ENCODE peak calls at places on chromosomes 7 and 10, in nine cellular contexts. E is lower leg skin, F is mucosa of descending colon, V is IMR-90, B is glutamatergic neuron, Y is HFF-Myc, X is left lung, T is AG04450, Z is hepatocyte. W is an unnamed sample.

GRCh38 chr10:64733980-64734379 is 1212.8 kb downstream of the REEP3 start:
- DNase-seq in E (no peak), F (no peak), V (no peak), B (peak; percentile 14), Y (no peak), X (no peak), T (no peak), Z (peak; percentile 38), W (peak; percentile 40)

GRCh38 chr7:29080803-29081202 is 65.5 kb downstream of the CPVL start:
- DNase-seq in E (no peak), F (no peak), V (no peak), B (no peak), Y (no peak), X (no peak), T (no peak), Z (no peak), W (no peak)

GRCh38 chr10:70267161-70267933 is 16.5 kb downstream of the NPFFR1 start:
- DNase-seq in E (peak; percentile 65), F (no peak), V (peak; percentile 98), B (no peak), Y (peak; percentile 94), X (no peak), T (peak; percentile 95), Z (peak; percentile 76), W (peak; percentile 94)

GRCh38 chr7:30168800-30169584 is 34.2 kb downstream of the MTURN start:
- DNase-seq in E (no peak), F (no peak), V (peak; percentile 89), B (no peak), Y (peak; percentile 66), X (no peak), T (peak; percentile 48), Z (peak; percentile 36), W (peak; percentile 82)

GRCh38 chr7:28551311-28551710 is 139.0 kb downstream of the CREB5 start:
- DNase-seq in E (no peak), F (no peak), V (peak; percentile 52), B (no peak), Y (no peak), X (no peak), T (no peak), Z (no peak), W (no peak)

GRCh38 chr7:108088729-108089128 is 41.4 kb downstream of the LAMB4 start:
- DNase-seq in E (no peak), F (no peak), V (no peak), B (no peak), Y (no peak), X (no peak), T (no peak), Z (no peak), W (no peak)

GRCh38 chr7:77413861-77414424 is 2.2 kb downstream of the GSAP start:
- DNase-seq in E (no peak), F (no peak), V (peak; percentile 59), B (no peak), Y (no peak), X (no peak), T (no peak), Z (no peak), W (peak; percentile 46)

GRCh38 chr7:104791065-104791464 is 222.9 kb upstream of the KMT2E start:
- DNase-seq in E (no peak), F (no peak), V (no peak), B (no peak), Y (no peak), X (no peak), T (no peak), Z (no peak), W (peak; percentile 57)

GRCh38 chr7:47428052-47428779 is 153.7 kb downstream of the TNS3 start:
- DNase-seq in E (no peak), F (no peak), V (no peak), B (peak; percentile 42), Y (no peak), X (no peak), T (no peak), Z (no peak), W (no peak)

GRCh38 chr10:100004805-100005510 is 4.8 kb downstream of the DNMBP start:
- DNase-seq in E (no peak), F (no peak), V (no peak), B (no peak), Y (no peak), X (no peak), T (no peak), Z (no peak), W (no peak)

GRCh38 chr7:17523813-17524741 is 225.6 kb downstream of the AHR start:
- DNase-seq in E (peak; percentile 53), F (no peak), V (peak; percentile 63), B (no peak), Y (no peak), X (peak; percentile 68), T (no peak), Z (peak; percentile 30), W (peak; percentile 87)

GRCh38 chr7:114530074-114530611 is 115.5 kb downstream of the FOXP2 start:
- DNase-seq in E (no peak), F (no peak), V (peak; percentile 36), B (no peak), Y (peak; percentile 43), X (no peak), T (no peak), Z (peak; percentile 3), W (peak; percentile 54)

GRCh38 chr7:39406464-39406863 is 159.7 kb upstream of the YAE1 start:
- DNase-seq in E (no peak), F (no peak), V (no peak), B (no peak), Y (no peak), X (no peak), T (no peak), Z (peak; percentile 50), W (no peak)

GRCh38 chr10:32226624-32227023 is 120.3 kb downstream of the EPC1 start:
- DNase-seq in E (no peak), F (no peak), V (no peak), B (no peak), Y (no peak), X (no peak), T (no peak), Z (no peak), W (no peak)

GRCh38 chr10:102393411-102394078 is 2.0 kb upstream of the NFKB2 start:
- DNase-seq in E (no peak), F (no peak), V (no peak), B (no peak), Y (peak; percentile 50), X (no peak), T (no peak), Z (no peak), W (no peak)
- TF ChIP-seq CTCF in E (no peak), F (peak; percentile 84), V (peak; percentile 93), B (no peak), Y (peak; percentile 97), X (peak; percentile 91), T (peak; percentile 89), Z (peak; percentile 98), W (peak; percentile 91)

GRCh38 chr7:2567663-2568238 is 9.0 kb downstream of the IQCE start:
- DNase-seq in E (no peak), F (no peak), V (peak; percentile 38), B (no peak), Y (no peak), X (no peak), T (no peak), Z (peak; percentile 52), W (peak; percentile 45)
- TF ChIP-seq CTCF in E (no peak), F (no peak), V (peak; percentile 56), B (no peak), Y (peak; percentile 59), X (peak; percentile 25), T (peak; percentile 77), Z (peak; percentile 51), W (peak; percentile 73)

DNA sequence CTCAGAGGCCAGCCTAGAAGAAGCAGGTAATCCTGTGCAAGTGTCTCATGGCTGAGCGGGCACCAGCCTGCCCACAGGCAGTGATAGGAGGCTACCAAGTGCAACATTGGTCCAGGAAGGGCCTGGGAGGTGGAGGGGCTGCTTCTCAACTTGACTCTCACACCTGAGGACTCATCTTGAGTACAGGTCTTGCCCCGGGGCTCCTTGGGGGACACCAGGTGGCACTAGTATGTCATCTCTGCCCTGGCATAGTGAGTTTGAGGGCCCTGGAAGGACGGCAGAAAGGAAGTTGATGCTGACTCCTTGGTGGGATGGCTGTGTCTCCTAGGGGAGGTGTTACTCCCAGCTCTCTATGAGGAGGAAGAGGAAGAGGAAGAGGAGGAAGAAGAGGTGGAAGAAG is 2.3 kb downstream of the CCDC136 start:
- DNase-seq in E (no peak), F (no peak), V (no peak), B (no peak), Y (no peak), X (no peak), T (no peak), Z (no peak), W (no peak)
- TF ChIP-seq CTCF in E (no peak), F (no peak), V (no peak), B (no peak), Y (no peak), X (no peak), T (no peak), Z (peak; percentile 7), W (no peak)

GRCh38 chr10:422232-422631 is 267.2 kb downstream of the DIP2C start:
- DNase-seq in E (no peak), F (no peak), V (no peak), B (no peak), Y (no peak), X (no peak), T (no peak), Z (no peak), W (no peak)

GRCh38 chr10:421170-421569 is 268.3 kb downstream of the DIP2C start:
- DNase-seq in E (no peak), F (no peak), V (no peak), B (no peak), Y (no peak), X (no peak), T (no peak), Z (no peak), W (no peak)

GRCh38 chr10:418894-419293 is 270.6 kb downstream of the DIP2C start:
- DNase-seq in E (no peak), F (no peak), V (no peak), B (no peak), Y (no peak), X (no peak), T (no peak), Z (no peak), W (no peak)

GRCh38 chr10:422675-423074 is 266.8 kb downstream of the DIP2C start:
- DNase-seq in E (no peak), F (no peak), V (no peak), B (no peak), Y (no peak), X (no peak), T (no peak), Z (no peak), W (no peak)

DNA sequence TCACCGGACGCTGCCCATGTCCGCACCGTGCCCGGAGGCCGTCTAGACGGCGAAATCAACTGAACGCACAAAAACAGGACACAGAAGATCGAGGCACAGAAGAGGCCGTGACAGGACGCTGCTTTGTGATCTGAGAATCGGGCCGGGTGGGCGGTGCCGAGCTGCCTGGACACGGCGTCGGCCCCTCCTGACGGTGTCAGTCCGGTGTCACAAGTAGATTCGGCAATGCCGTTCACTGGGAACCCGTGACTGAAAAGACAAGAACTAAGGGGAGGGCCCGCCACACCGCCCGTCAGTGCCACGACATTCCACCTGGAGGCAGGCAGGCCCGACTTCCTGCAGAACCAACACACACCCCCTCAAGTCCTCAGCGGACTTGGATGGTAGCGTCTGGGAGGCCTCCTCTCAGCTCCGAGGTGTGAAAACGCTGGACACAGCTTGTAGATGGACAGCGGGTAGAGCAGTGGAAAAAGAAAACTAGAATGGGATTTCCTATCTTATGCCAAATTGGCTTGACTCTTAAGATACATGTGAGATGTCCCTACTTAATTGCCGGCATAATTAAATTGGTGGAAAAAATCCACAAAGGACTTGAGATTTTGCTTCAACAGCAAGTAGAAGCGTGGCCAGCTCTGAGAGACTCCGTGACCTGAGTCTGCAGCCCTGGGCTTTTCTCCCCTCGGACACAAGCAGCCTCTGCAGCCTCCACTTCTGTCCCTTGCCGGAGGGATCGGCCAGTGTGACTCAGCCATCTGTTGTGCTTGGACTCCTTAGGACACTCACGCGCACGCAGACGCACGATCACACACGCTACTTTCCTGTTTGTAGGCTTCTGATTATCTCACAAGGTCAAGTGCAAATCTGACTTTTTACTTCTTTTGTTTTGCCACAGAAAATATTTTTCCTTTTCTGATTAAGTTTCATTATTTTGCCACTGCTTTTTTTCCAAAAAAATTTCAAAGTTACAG is 269.0 kb downstream of the DIP2C start:
- DNase-seq in E (no peak), F (no peak), V (no peak), B (peak; percentile 65), Y (no peak), X (no peak), T (no peak), Z (no peak), W (no peak)
- TF ChIP-seq CTCF in E (no peak), F (no peak), V (no peak), B (no peak), Y (no peak), X (no peak), T (no peak), Z (no peak), W (no peak)

W was measured in astrocyte of the spinal cord.